ENCODE peak calls at places on chromosomes 13 and 19, in eight cellular contexts. N is mammary epithelial cell; Q is CD8-positive, alpha-beta T cell; B is A549; A is adrenal gland; Z is cardiac muscle cell; W is psoas muscle; M is CD4-positive, CD25-positive, alpha-beta regulatory T cell. G is an unnamed sample.

GRCh38 chr19:18263324-18264215 is 10.7 kb downstream of the IQCN start:
- DNase-seq in N (no peak), Q (no peak), B (no peak), A (no peak), Z (no peak), W (no peak), M (no peak), G (no peak)

GRCh38 chr13:33180009-33180804 is 105.3 kb downstream of the STARD13 start:
- DNase-seq in N (no peak), Q (no peak), B (no peak), A (no peak), Z (no peak), W (no peak), M (no peak), G (no peak)

GRCh38 chr13:80083516-80084085 is 257.3 kb downstream of the SPRY2 start:
- DNase-seq in N (no peak), Q (no peak), B (no peak), A (no peak), Z (no peak), W (no peak), M (no peak), G (peak; percentile 57)

GRCh38 chr13:103282571-103283450 is 216.6 kb upstream of the SLC10A2 start:
- DNase-seq in N (peak; percentile 97), Q (no peak), B (peak; percentile 45), A (no peak), Z (peak; percentile 64), W (no peak), M (no peak), G (no peak)

GRCh38 chr13:104759069-104759468 is 1692.9 kb upstream of the SLC10A2 start:
- DNase-seq in N (no peak), Q (no peak), B (no peak), A (no peak), Z (no peak), W (no peak), M (no peak), G (no peak)

GRCh38 chr19:11361037-11361770 is 6.0 kb downstream of the PLPPR2 start:
- DNase-seq in N (no peak), Q (no peak), B (no peak), A (peak; percentile 68), Z (peak; percentile 90), W (no peak), M (no peak), G (no peak)

GRCh38 chr13:74825170-74825948 is 656.6 kb downstream of the TBC1D4 start:
- DNase-seq in N (peak; percentile 86), Q (no peak), B (peak; percentile 54), A (no peak), Z (no peak), W (no peak), M (no peak), G (no peak)

GRCh38 chr19:48818234-48818823 is 7.5 kb upstream of the BCAT2 start:
- DNase-seq in N (no peak), Q (no peak), B (no peak), A (no peak), Z (no peak), W (no peak), M (no peak), G (no peak)

GRCh38 chr19:55322495-55322894 is 2.6 kb downstream of the TMEM150B start:
- DNase-seq in N (no peak), Q (no peak), B (no peak), A (no peak), Z (no peak), W (no peak), M (no peak), G (no peak)

GRCh38 chr13:44758595-44759221 is 182.6 kb upstream of the TSC22D1 start:
- DNase-seq in N (peak; percentile 92), Q (no peak), B (peak; percentile 40), A (no peak), Z (no peak), W (no peak), M (no peak), G (peak; percentile 34)

GRCh38 chr13:37495046-37495445 is 103.5 kb downstream of the POSTN start:
- DNase-seq in N (peak; percentile 64), Q (no peak), B (no peak), A (no peak), Z (no peak), W (no peak), M (no peak), G (peak; percentile 46)

GRCh38 chr19:5333581-5334365 is 6.8 kb downstream of the PTPRS start:
- DNase-seq in N (no peak), Q (no peak), B (no peak), A (no peak), Z (no peak), W (no peak), M (no peak), G (no peak)

GRCh38 chr19:49938662-49939061 is 9.4 kb upstream of the NUP62 start:
- DNase-seq in N (no peak), Q (no peak), B (no peak), A (peak; percentile 71), Z (no peak), W (no peak), M (no peak), G (no peak)

GRCh38 chr19:9205506-9206113 is 13.8 kb downstream of the OR7D4 start:
- DNase-seq in N (peak; percentile 53), Q (peak; percentile 79), B (peak; percentile 32), A (peak; percentile 69), Z (peak; percentile 50), W (peak; percentile 61), M (peak; percentile 55), G (peak; percentile 77)

GRCh38 chr19:39318071-39318470 is 2.6 kb downstream of the LRFN1 start:
- DNase-seq in N (no peak), Q (no peak), B (no peak), A (no peak), Z (no peak), W (no peak), M (no peak), G (no peak)

GRCh38 chr13:110644892-110645521 is 29.7 kb downstream of the NAXD start:
- DNase-seq in N (peak; percentile 44), Q (peak; percentile 66), B (peak; percentile 29), A (peak; percentile 77), Z (peak; percentile 80), W (peak; percentile 60), M (peak; percentile 68), G (peak; percentile 74)

GRCh38 chr13:73225983-73226382 is 167.2 kb downstream of the KLF5 start:
- DNase-seq in N (no peak), Q (no peak), B (no peak), A (no peak), Z (no peak), W (no peak), M (no peak), G (no peak)

GRCh38 chr19:10431254-10431942 is 11.1 kb downstream of the PDE4A start:
- DNase-seq in N (no peak), Q (no peak), B (no peak), A (no peak), Z (no peak), W (peak; percentile 53), M (peak; percentile 56), G (no peak)

GRCh38 chr13:34567558-34567957 is 374.5 kb upstream of the NBEA start:
- DNase-seq in N (no peak), Q (no peak), B (no peak), A (no peak), Z (no peak), W (no peak), M (no peak), G (no peak)
- H3K27ac ChIP-seq in N (no peak overlapping the region), Q (no peak overlapping the region), B (no peak overlapping the region), A (no peak overlapping the region), Z (no peak overlapping the region), W (no peak overlapping the region), M (no peak overlapping the region), G (no peak overlapping the region)

GRCh38 chr19:41299046-41299754 is 10.8 kb upstream of the CCDC97 start:
- DNase-seq in N (no peak), Q (no peak), B (no peak), A (no peak), Z (no peak), W (peak; percentile 49), M (no peak), G (no peak)
- H3K4me1 ChIP-seq in N (peaks cover 10% of the 10 kb centered on the region), Q (peaks cover 83% of the 10 kb centered on the region), B (no peaks in the 10 kb centered on the region), A (peaks cover 44% of the 10 kb centered on the region), Z (peaks cover 58% of the 10 kb centered on the region), W (peaks cover 32% of the 10 kb centered on the region), M (peaks cover 55% of the 10 kb centered on the region), G (peaks cover 38% of the 10 kb centered on the region)

DNA sequence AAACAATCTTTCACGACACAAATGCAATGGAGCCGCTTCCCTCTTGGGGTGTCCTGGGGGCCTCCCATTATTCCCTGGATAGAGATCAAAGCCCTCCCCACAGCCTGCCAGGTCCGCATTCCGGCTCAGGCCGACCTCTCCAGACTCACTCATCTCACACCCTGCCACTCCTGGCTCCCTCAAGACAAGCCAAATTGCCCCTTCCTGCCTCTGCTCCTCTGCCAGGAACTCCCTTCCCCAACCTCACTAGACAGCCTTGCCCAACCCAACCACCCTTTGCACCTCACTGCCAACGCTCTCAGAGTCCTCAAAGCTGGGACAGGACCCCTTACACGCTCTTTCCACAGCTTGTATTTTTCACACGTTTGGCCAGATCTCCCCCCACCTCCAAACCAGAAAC is 1.5 kb downstream of the ABHD17A start:
- DNase-seq in N (no peak), Q (peak; percentile 53), B (no peak), A (no peak), Z (no peak), W (no peak), M (no peak), G (no peak)
- H3K27ac ChIP-seq in N (peak overlapping the region; percentile 76), Q (peak overlapping the region; percentile 92), B (no peak overlapping the region), A (no peak overlapping the region), Z (no peak overlapping the region), W (peak overlapping the region; percentile 84), M (peak overlapping the region; percentile 90), G (no peak overlapping the region)

GRCh38 chr19:16613841-16614240 is 14.2 kb downstream of the MED26 start:
- DNase-seq in N (no peak), Q (no peak), B (no peak), A (no peak), Z (no peak), W (no peak), M (no peak), G (no peak)
- H3K4me1 ChIP-seq in N (peaks cover 15% of the 10 kb centered on the region), Q (peaks cover 33% of the 10 kb centered on the region), B (peaks cover 5% of the 10 kb centered on the region), A (peaks cover 41% of the 10 kb centered on the region), Z (peaks cover 7% of the 10 kb centered on the region), W (peaks cover 60% of the 10 kb centered on the region), M (peaks cover 25% of the 10 kb centered on the region), G (no peaks in the 10 kb centered on the region)

GRCh38 chr13:47671762-47672161 is 329.3 kb downstream of the SUCLA2 start:
- DNase-seq in N (no peak), Q (no peak), B (no peak), A (no peak), Z (no peak), W (no peak), M (no peak), G (no peak)
- H3K27ac ChIP-seq in N (no peak overlapping the region), Q (no peak overlapping the region), B (no peak overlapping the region), A (no peak overlapping the region), Z (no peak overlapping the region), W (peak overlapping the region; percentile 56), M (no peak overlapping the region), G (no peak overlapping the region)

GRCh38 chr19:14115761-14116160 is 1.8 kb downstream of the PRKACA start:
- DNase-seq in N (no peak), Q (no peak), B (no peak), A (peak; percentile 58), Z (no peak), W (no peak), M (no peak), G (no peak)
- H3K4me1 ChIP-seq in N (peaks cover 39% of the 10 kb centered on the region), Q (peaks cover 48% of the 10 kb centered on the region), B (peaks cover 31% of the 10 kb centered on the region), A (peaks cover 83% of the 10 kb centered on the region), Z (peaks cover 48% of the 10 kb centered on the region), W (peaks cover 72% of the 10 kb centered on the region), M (peaks cover 52% of the 10 kb centered on the region), G (peaks cover 31% of the 10 kb centered on the region)

GRCh38 chr19:29548483-29549085 is 22.8 kb downstream of the VSTM2B start:
- DNase-seq in N (no peak), Q (no peak), B (no peak), A (no peak), Z (no peak), W (no peak), M (no peak), G (no peak)
- H3K27ac ChIP-seq in N (no peak overlapping the region), Q (no peak overlapping the region), B (no peak overlapping the region), A (no peak overlapping the region), Z (no peak overlapping the region), W (no peak overlapping the region), M (no peak overlapping the region), G (no peak overlapping the region)